ENCODE peak calls at places on chromosomes 12 and 14, in six cellular contexts. O, Z, N, U, X and D are unnamed samples.
A peak's percentile ranks its signal among the peaks of the same experiment; 100 is the strongest.

GRCh38 chr12:113222730-113223531 is 1.7 kb downstream of the TPCN1 start:
- DNase-seq in X (peak; percentile 66), U (no peak), O (peak; percentile 96), N (peak; percentile 80), Z (peak; percentile 73), D (peak; percentile 89)

GRCh38 chr12:123696209-123696608 is 15.9 kb upstream of the ATP6V0A2 start:
- DNase-seq in X (no peak), U (no peak), O (no peak), Z (no peak), N (no peak), D (no peak)

GRCh38 chr12:15858348-15858747 is 23.8 kb upstream of the STRAP start:
- DNase-seq in U (no peak), X (no peak), O (no peak), Z (peak; percentile 74), N (no peak), D (no peak)

GRCh38 chr12:15982471-15982870 is 71.3 kb downstream of the DERA start:
- DNase-seq in X (no peak), U (peak; percentile 44), O (peak; percentile 76), Z (no peak), N (peak; percentile 56), D (no peak)

GRCh38 chr14:35558680-35559079 is 24.7 kb downstream of the INSM2 start:
- DNase-seq in Z (peak; percentile 49), O (no peak), U (no peak), X (no peak), N (no peak), D (no peak)

GRCh38 chr12:58809064-58809607 is 111.2 kb downstream of the LRIG3 start:
- DNase-seq in O (peak; percentile 40), Z (no peak), N (peak; percentile 22), U (no peak), X (no peak), D (no peak)

GRCh38 chr14:33402604-33403003 is 463.9 kb downstream of the NPAS3 start:
- DNase-seq in U (no peak), X (no peak), N (no peak), O (no peak), Z (no peak), D (no peak)

GRCh38 chr12:107635139-107635538 is 50.5 kb upstream of the PWP1 start:
- DNase-seq in O (no peak), X (no peak), N (peak; percentile 35), U (no peak), Z (peak; percentile 87), D (no peak)

GRCh38 chr12:127750076-127750840 is 516.7 kb upstream of the TMEM132C start:
- DNase-seq in O (no peak), Z (no peak), U (no peak), X (no peak), N (peak; percentile 58), D (no peak)

GRCh38 chr14:39324097-39324496 is 90.4 kb downstream of the MIA2 start:
- DNase-seq in Z (no peak), N (no peak), X (no peak), O (no peak), U (no peak), D (no peak)

GRCh38 chr12:9933966-9934365 is 1.8 kb upstream of the CLEC2A start:
- DNase-seq in U (no peak), N (no peak), O (peak; percentile 2), X (no peak), Z (no peak), D (no peak)

GRCh38 chr12:106919910-106920544 is 35.7 kb upstream of the TMEM263 start:
- DNase-seq in X (peak; percentile 23), O (peak; percentile 77), U (peak; percentile 54), N (peak; percentile 18), Z (no peak), D (no peak)

GRCh38 chr14:88551094-88551870 is 3.5 kb downstream of the PTPN21 start:
- DNase-seq in Z (peak; percentile 94), O (peak; percentile 90), X (no peak), U (peak; percentile 88), N (peak; percentile 72), D (peak; percentile 92)

GRCh38 chr14:68164723-68165122 is 345.1 kb downstream of the RAD51B start:
- DNase-seq in U (peak; percentile 16), Z (no peak), N (no peak), O (no peak), X (no peak), D (no peak)

GRCh38 chr12:58537278-58537677 is 383.0 kb downstream of the LRIG3 start:
- DNase-seq in X (no peak), Z (no peak), U (no peak), O (peak; percentile 82), N (peak; percentile 69), D (no peak)

GRCh38 chr12:124453419-124454351 is 113.7 kb downstream of the NCOR2 start:
- DNase-seq in U (peak; percentile 70), X (peak; percentile 36), Z (peak; percentile 71), O (peak; percentile 65), N (peak; percentile 56), D (peak; percentile 96)

GRCh38 chr14:73850940-73851339 is 691 bp upstream of the PTGR2 start:
- DNase-seq in Z (no peak), O (no peak), X (no peak), U (no peak), N (no peak), D (no peak)

GRCh38 chr12:115199831-115200230 is 515.9 kb upstream of the TBX3 start:
- DNase-seq in X (no peak), U (no peak), O (peak; percentile 88), Z (no peak), N (peak; percentile 44), D (no peak)

GRCh38 chr12:1218369-1218768 is 227.3 kb downstream of the ERC1 start:
- DNase-seq in X (no peak), O (no peak), Z (no peak), U (no peak), N (no peak), D (no peak)

GRCh38 chr14:34354556-34354955 is 107.5 kb downstream of the SPTSSA start:
- DNase-seq in X (no peak), N (peak; percentile 45), Z (no peak), U (no peak), O (no peak), D (no peak)

GRCh38 chr12:77590306-77590705 is 240.4 kb upstream of the NAV3 start:
- DNase-seq in U (no peak), N (no peak), O (no peak), Z (no peak), X (no peak), D (no peak)

GRCh38 chr12:2387051-2387834 is 334.5 kb downstream of the CACNA1C start:
- DNase-seq in N (peak; percentile 28), Z (peak; percentile 44), X (no peak), U (no peak), O (no peak), D (no peak)

GRCh38 chr12:96091833-96092232 is 56.4 kb upstream of the LTA4H start:
- DNase-seq in N (no peak), O (no peak), X (no peak), U (no peak), Z (peak; percentile 78), D (no peak)

GRCh38 chr14:86533834-86534233 is 1003.9 kb downstream of the FLRT2 start:
- DNase-seq in U (no peak), N (no peak), X (no peak), Z (no peak), O (no peak), D (no peak)

DNA sequence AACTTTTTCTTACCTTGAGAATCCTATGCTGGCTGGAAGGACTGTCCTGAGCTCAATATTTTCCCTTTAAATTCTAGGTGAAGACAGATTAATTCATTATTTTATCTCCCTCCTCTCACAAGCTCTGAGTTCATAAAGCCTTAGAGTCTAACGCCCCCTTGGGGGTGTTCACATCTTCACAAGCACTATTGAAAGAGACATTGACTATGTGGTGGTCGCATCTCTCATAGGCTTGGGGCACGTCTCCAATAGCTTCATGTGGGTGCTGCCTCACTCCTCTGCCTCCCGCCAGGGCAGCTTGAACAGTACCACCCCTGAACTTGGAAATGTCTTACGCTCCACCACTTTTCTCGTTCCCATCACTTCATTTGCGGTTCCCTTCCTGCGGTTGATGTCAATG is 106.2 kb downstream of the UNC79 start:
- DNase-seq in X (no peak), Z (peak; percentile 68), O (no peak), N (no peak), U (peak; percentile 43), D (no peak)
- TF ChIP-seq CTCF in X (peak; percentile 32), Z (peak; percentile 77), O (no peak), N (no peak), U (no peak), D (no peak)

GRCh38 chr12:57135939-57136338 is 7.7 kb downstream of the LRP1 start:
- DNase-seq in Z (peak; percentile 64), N (no peak), U (peak; percentile 78), O (peak; percentile 70), X (no peak), D (peak; percentile 84)

GRCh38 chr12:57133916-57134315 is 5.6 kb downstream of the LRP1 start:
- DNase-seq in U (no peak), X (no peak), O (no peak), Z (peak; percentile 54), N (no peak), D (no peak)

GRCh38 chr12:57135487-57135886 is 7.2 kb downstream of the LRP1 start:
- DNase-seq in Z (peak; percentile 77), X (no peak), U (peak; percentile 75), N (no peak), O (peak; percentile 74), D (no peak)

GRCh38 chr12:57133013-57133569 is 4.8 kb downstream of the LRP1 start:
- DNase-seq in N (peak; percentile 61), O (peak; percentile 46), X (no peak), U (no peak), Z (peak; percentile 69), D (no peak)

DNA sequence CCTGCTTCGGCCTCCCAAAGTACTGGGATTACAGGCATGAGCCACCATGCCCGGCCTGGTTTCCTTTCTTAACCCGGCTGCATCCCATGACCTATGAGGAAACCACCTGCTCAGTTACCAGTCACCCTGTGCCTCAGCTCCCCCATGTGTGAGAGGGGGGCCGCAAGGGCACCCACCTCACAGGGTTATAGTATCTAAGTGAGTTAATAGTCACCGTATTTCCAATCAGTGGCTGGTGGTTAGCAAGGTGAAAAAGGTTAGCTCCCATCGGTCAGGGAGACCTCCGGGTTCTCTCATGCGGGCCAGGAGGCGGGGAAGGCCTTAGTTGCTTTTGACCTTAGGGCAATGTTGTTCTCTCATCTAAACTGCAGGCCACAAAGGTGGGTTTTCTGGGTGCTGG is 6.7 kb downstream of the LRP1 start:
- DNase-seq in X (no peak), O (no peak), U (no peak), Z (peak; percentile 66), N (no peak), D (no peak)
- H3K9ac ChIP-seq in X (no peak overlapping the region), O (peak overlapping the region; percentile 55), U (no peak overlapping the region), Z (no peak overlapping the region), N (peak overlapping the region; percentile 57), D (no peak overlapping the region)

GRCh38 chr14:59311723-59312122 is 123.3 kb downstream of the DAAM1 start:
- DNase-seq in N (no peak), O (no peak), Z (no peak), X (no peak), U (no peak), D (no peak)
- H3K9me3 ChIP-seq in N (no peaks in the 10 kb centered on the region), O (no peaks in the 10 kb centered on the region), Z (no peaks in the 10 kb centered on the region), X (no peaks in the 10 kb centered on the region), U (no peaks in the 10 kb centered on the region), D (no peaks in the 10 kb centered on the region)

DNA sequence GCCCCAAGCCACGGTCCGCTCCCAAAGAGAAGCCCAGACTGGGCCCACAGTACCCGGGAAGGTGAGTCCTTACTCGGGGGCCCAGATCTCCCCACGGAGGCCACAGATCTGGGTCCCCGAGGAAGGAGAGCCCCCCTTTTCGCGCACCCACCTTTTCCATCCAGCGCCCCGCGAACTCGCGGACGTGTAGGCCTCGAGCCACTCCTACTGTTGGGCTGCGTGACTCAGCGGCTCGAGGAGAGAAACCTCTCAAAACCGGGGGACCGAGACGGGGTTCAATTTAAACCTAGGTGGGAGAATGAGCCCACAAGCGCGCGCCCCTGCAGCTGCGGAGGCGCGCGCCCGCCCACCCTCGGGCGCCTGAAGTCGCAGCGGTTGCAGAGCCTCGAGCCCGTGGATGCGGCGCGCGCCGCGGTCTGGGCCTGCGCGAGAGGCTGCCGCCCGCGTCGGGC is 6.3 kb downstream of the SIX6 start:
- DNase-seq in X (no peak), U (no peak), O (no peak), Z (no peak), N (no peak), D (no peak)
- TF ChIP-seq CTCF in X (no peak), U (no peak), O (no peak), Z (peak; percentile 30), N (no peak), D (no peak)